ENCODE peak calls at places on chromosome 6, in nine cellular contexts. One of them, this sample, is unnamed.

GRCh38 chr6:21469213-21469612 is 124.3 kb upstream of the SOX4 start:
- DNase-seq in psoas muscle: no peak
- DNase-seq in activated CD4-positive, alpha-beta T cell treated with anti-CD3 and anti-CD28 coated beads, Interleukin-2, amount 50 U/mL, for 4 hours: no peak
- DNase-seq in HCT116: no peak
- DNase-seq in stimulated activated CD4-positive, alpha-beta T cell treated with anti-CD3 and anti-CD28 coated beads, Interleukin-15, amount 100 ng/mL, for 24 hours: no peak
- DNase-seq in RPMI8226: no peak
- DNase-seq in OCI-LY7: no peak
- DNase-seq in NCI-H1436 treated with DMSO at 0.1 percent for 48 hours: no peak
- DNase-seq in D341Med: no peak
- DNase-seq in this sample: no peak

GRCh38 chr6:79894939-79895338 is 52.4 kb downstream of the ELOVL4 start:
- DNase-seq in NCI-H1436 treated with DMSO at 0.1 percent for 48 hours: no peak
- DNase-seq in RPMI8226: no peak
- DNase-seq in psoas muscle: no peak
- DNase-seq in OCI-LY7: no peak
- DNase-seq in activated CD4-positive, alpha-beta T cell treated with anti-CD3 and anti-CD28 coated beads, Interleukin-2, amount 50 U/mL, for 4 hours: no peak
- DNase-seq in D341Med: no peak
- DNase-seq in HCT116: no peak
- DNase-seq in stimulated activated CD4-positive, alpha-beta T cell treated with anti-CD3 and anti-CD28 coated beads, Interleukin-15, amount 100 ng/mL, for 24 hours: no peak
- DNase-seq in this sample: no peak

GRCh38 chr6:63537959-63538300 is 34.4 kb upstream of the LOC128125822 start:
- DNase-seq in NCI-H1436 treated with DMSO at 0.1 percent for 48 hours: no peak
- DNase-seq in OCI-LY7: no peak
- DNase-seq in psoas muscle: no peak
- DNase-seq in RPMI8226: no peak
- DNase-seq in stimulated activated CD4-positive, alpha-beta T cell treated with anti-CD3 and anti-CD28 coated beads, Interleukin-15, amount 100 ng/mL, for 24 hours: no peak
- DNase-seq in HCT116: no peak
- DNase-seq in activated CD4-positive, alpha-beta T cell treated with anti-CD3 and anti-CD28 coated beads, Interleukin-2, amount 50 U/mL, for 4 hours: no peak
- DNase-seq in D341Med: no peak
- DNase-seq in this sample: no peak

GRCh38 chr6:158028421-158028820 is 46.8 kb downstream of the SYNJ2 start:
- DNase-seq in stimulated activated CD4-positive, alpha-beta T cell treated with anti-CD3 and anti-CD28 coated beads, Interleukin-15, amount 100 ng/mL, for 24 hours: no peak
- DNase-seq in NCI-H1436 treated with DMSO at 0.1 percent for 48 hours: no peak
- DNase-seq in HCT116: no peak
- DNase-seq in psoas muscle: no peak
- DNase-seq in activated CD4-positive, alpha-beta T cell treated with anti-CD3 and anti-CD28 coated beads, Interleukin-2, amount 50 U/mL, for 4 hours: no peak
- DNase-seq in RPMI8226: no peak
- DNase-seq in OCI-LY7: no peak
- DNase-seq in D341Med: no peak
- DNase-seq in this sample: no peak

GRCh38 chr6:126548301-126548700 is 208.4 kb downstream of the CENPW start:
- DNase-seq in HCT116: no peak
- DNase-seq in OCI-LY7: no peak
- DNase-seq in NCI-H1436 treated with DMSO at 0.1 percent for 48 hours: no peak
- DNase-seq in D341Med: no peak
- DNase-seq in stimulated activated CD4-positive, alpha-beta T cell treated with anti-CD3 and anti-CD28 coated beads, Interleukin-15, amount 100 ng/mL, for 24 hours: no peak
- DNase-seq in activated CD4-positive, alpha-beta T cell treated with anti-CD3 and anti-CD28 coated beads, Interleukin-2, amount 50 U/mL, for 4 hours: no peak
- DNase-seq in RPMI8226: no peak
- DNase-seq in psoas muscle: no peak
- DNase-seq in this sample: no peak

GRCh38 chr6:56091159-56091869 is 156.1 kb downstream of the COL21A1 start:
- DNase-seq in OCI-LY7: no peak
- DNase-seq in stimulated activated CD4-positive, alpha-beta T cell treated with anti-CD3 and anti-CD28 coated beads, Interleukin-15, amount 100 ng/mL, for 24 hours: no peak
- DNase-seq in HCT116: peak; percentile 26
- DNase-seq in NCI-H1436 treated with DMSO at 0.1 percent for 48 hours: no peak
- DNase-seq in D341Med: no peak
- DNase-seq in activated CD4-positive, alpha-beta T cell treated with anti-CD3 and anti-CD28 coated beads, Interleukin-2, amount 50 U/mL, for 4 hours: no peak
- DNase-seq in psoas muscle: no peak
- DNase-seq in RPMI8226: no peak
- DNase-seq in this sample: peak; percentile 3

GRCh38 chr6:169251371-169251802 is 2.3 kb downstream of the THBS2 start:
- DNase-seq in stimulated activated CD4-positive, alpha-beta T cell treated with anti-CD3 and anti-CD28 coated beads, Interleukin-15, amount 100 ng/mL, for 24 hours: no peak
- DNase-seq in activated CD4-positive, alpha-beta T cell treated with anti-CD3 and anti-CD28 coated beads, Interleukin-2, amount 50 U/mL, for 4 hours: no peak
- DNase-seq in NCI-H1436 treated with DMSO at 0.1 percent for 48 hours: no peak
- DNase-seq in D341Med: no peak
- DNase-seq in OCI-LY7: no peak
- DNase-seq in RPMI8226: no peak
- DNase-seq in HCT116: no peak
- DNase-seq in psoas muscle: no peak
- DNase-seq in this sample: no peak

GRCh38 chr6:308307-308706 is 16.0 kb downstream of the DUSP22 start:
- DNase-seq in stimulated activated CD4-positive, alpha-beta T cell treated with anti-CD3 and anti-CD28 coated beads, Interleukin-15, amount 100 ng/mL, for 24 hours: no peak
- DNase-seq in OCI-LY7: no peak
- DNase-seq in RPMI8226: no peak
- DNase-seq in D341Med: no peak
- DNase-seq in psoas muscle: no peak
- DNase-seq in HCT116: no peak
- DNase-seq in activated CD4-positive, alpha-beta T cell treated with anti-CD3 and anti-CD28 coated beads, Interleukin-2, amount 50 U/mL, for 4 hours: no peak
- DNase-seq in NCI-H1436 treated with DMSO at 0.1 percent for 48 hours: no peak
- DNase-seq in this sample: no peak

GRCh38 chr6:3283641-3284435 is 25.1 kb downstream of the PSMG4 start:
- DNase-seq in OCI-LY7: no peak
- DNase-seq in NCI-H1436 treated with DMSO at 0.1 percent for 48 hours: no peak
- DNase-seq in activated CD4-positive, alpha-beta T cell treated with anti-CD3 and anti-CD28 coated beads, Interleukin-2, amount 50 U/mL, for 4 hours: no peak
- DNase-seq in stimulated activated CD4-positive, alpha-beta T cell treated with anti-CD3 and anti-CD28 coated beads, Interleukin-15, amount 100 ng/mL, for 24 hours: no peak
- DNase-seq in RPMI8226: no peak
- DNase-seq in D341Med: no peak
- DNase-seq in HCT116: no peak
- DNase-seq in psoas muscle: no peak
- DNase-seq in this sample: no peak

GRCh38 chr6:169340395-169340794 is 86.7 kb upstream of the THBS2 start:
- DNase-seq in psoas muscle: no peak
- DNase-seq in NCI-H1436 treated with DMSO at 0.1 percent for 48 hours: no peak
- DNase-seq in activated CD4-positive, alpha-beta T cell treated with anti-CD3 and anti-CD28 coated beads, Interleukin-2, amount 50 U/mL, for 4 hours: no peak
- DNase-seq in RPMI8226: no peak
- DNase-seq in stimulated activated CD4-positive, alpha-beta T cell treated with anti-CD3 and anti-CD28 coated beads, Interleukin-15, amount 100 ng/mL, for 24 hours: no peak
- DNase-seq in D341Med: no peak
- DNase-seq in OCI-LY7: no peak
- DNase-seq in HCT116: peak; percentile 18
- DNase-seq in this sample: peak; percentile 77

GRCh38 chr6:163985710-163986109 is 571.2 kb downstream of the QKI start:
- DNase-seq in RPMI8226: no peak
- DNase-seq in stimulated activated CD4-positive, alpha-beta T cell treated with anti-CD3 and anti-CD28 coated beads, Interleukin-15, amount 100 ng/mL, for 24 hours: no peak
- DNase-seq in activated CD4-positive, alpha-beta T cell treated with anti-CD3 and anti-CD28 coated beads, Interleukin-2, amount 50 U/mL, for 4 hours: no peak
- DNase-seq in psoas muscle: no peak
- DNase-seq in OCI-LY7: no peak
- DNase-seq in NCI-H1436 treated with DMSO at 0.1 percent for 48 hours: no peak
- DNase-seq in HCT116: no peak
- DNase-seq in D341Med: no peak
- DNase-seq in this sample: no peak

GRCh38 chr6:121993362-121993761 is 406.1 kb upstream of the HSF2 start:
- DNase-seq in psoas muscle: no peak
- DNase-seq in OCI-LY7: no peak
- DNase-seq in NCI-H1436 treated with DMSO at 0.1 percent for 48 hours: no peak
- DNase-seq in D341Med: no peak
- DNase-seq in stimulated activated CD4-positive, alpha-beta T cell treated with anti-CD3 and anti-CD28 coated beads, Interleukin-15, amount 100 ng/mL, for 24 hours: no peak
- DNase-seq in HCT116: no peak
- DNase-seq in activated CD4-positive, alpha-beta T cell treated with anti-CD3 and anti-CD28 coated beads, Interleukin-2, amount 50 U/mL, for 4 hours: no peak
- DNase-seq in RPMI8226: no peak
- DNase-seq in this sample: no peak

GRCh38 chr6:138109042-138109997 is 2.1 kb upstream of the PERP start:
- DNase-seq in NCI-H1436 treated with DMSO at 0.1 percent for 48 hours: peak; percentile 44
- DNase-seq in HCT116: peak; percentile 78
- DNase-seq in activated CD4-positive, alpha-beta T cell treated with anti-CD3 and anti-CD28 coated beads, Interleukin-2, amount 50 U/mL, for 4 hours: peak; percentile 83
- DNase-seq in stimulated activated CD4-positive, alpha-beta T cell treated with anti-CD3 and anti-CD28 coated beads, Interleukin-15, amount 100 ng/mL, for 24 hours: peak; percentile 86
- DNase-seq in psoas muscle: peak; percentile 57
- DNase-seq in OCI-LY7: peak; percentile 62
- DNase-seq in D341Med: peak; percentile 52
- DNase-seq in RPMI8226: peak; percentile 58
- DNase-seq in this sample: no peak

GRCh38 chr6:40792183-40792582 is 205.0 kb upstream of the LRFN2 start:
- DNase-seq in HCT116: no peak
- DNase-seq in OCI-LY7: no peak
- DNase-seq in activated CD4-positive, alpha-beta T cell treated with anti-CD3 and anti-CD28 coated beads, Interleukin-2, amount 50 U/mL, for 4 hours: no peak
- DNase-seq in RPMI8226: no peak
- DNase-seq in NCI-H1436 treated with DMSO at 0.1 percent for 48 hours: no peak
- DNase-seq in D341Med: no peak
- DNase-seq in stimulated activated CD4-positive, alpha-beta T cell treated with anti-CD3 and anti-CD28 coated beads, Interleukin-15, amount 100 ng/mL, for 24 hours: no peak
- DNase-seq in psoas muscle: no peak
- DNase-seq in this sample: no peak

GRCh38 chr6:299050-299980 is 7.0 kb downstream of the DUSP22 start:
- DNase-seq in RPMI8226: peak; percentile 75
- DNase-seq in HCT116: no peak
- DNase-seq in activated CD4-positive, alpha-beta T cell treated with anti-CD3 and anti-CD28 coated beads, Interleukin-2, amount 50 U/mL, for 4 hours: no peak
- DNase-seq in D341Med: no peak
- DNase-seq in NCI-H1436 treated with DMSO at 0.1 percent for 48 hours: no peak
- DNase-seq in stimulated activated CD4-positive, alpha-beta T cell treated with anti-CD3 and anti-CD28 coated beads, Interleukin-15, amount 100 ng/mL, for 24 hours: no peak
- DNase-seq in psoas muscle: no peak
- DNase-seq in OCI-LY7: no peak
- DNase-seq in this sample: no peak

GRCh38 chr6:704037-704436 is 11.1 kb upstream of the EXOC2 start:
- DNase-seq in NCI-H1436 treated with DMSO at 0.1 percent for 48 hours: no peak
- DNase-seq in psoas muscle: no peak
- DNase-seq in stimulated activated CD4-positive, alpha-beta T cell treated with anti-CD3 and anti-CD28 coated beads, Interleukin-15, amount 100 ng/mL, for 24 hours: no peak
- DNase-seq in OCI-LY7: no peak
- DNase-seq in RPMI8226: no peak
- DNase-seq in HCT116: no peak
- DNase-seq in D341Med: no peak
- DNase-seq in activated CD4-positive, alpha-beta T cell treated with anti-CD3 and anti-CD28 coated beads, Interleukin-2, amount 50 U/mL, for 4 hours: no peak
- DNase-seq in this sample: no peak

GRCh38 chr6:35717449-35718353 is 19.1 kb upstream of the ARMC12 start:
- DNase-seq in OCI-LY7: peak; percentile 36
- DNase-seq in psoas muscle: no peak
- DNase-seq in HCT116: no peak
- DNase-seq in D341Med: no peak
- DNase-seq in RPMI8226: no peak
- DNase-seq in stimulated activated CD4-positive, alpha-beta T cell treated with anti-CD3 and anti-CD28 coated beads, Interleukin-15, amount 100 ng/mL, for 24 hours: peak; percentile 27
- DNase-seq in NCI-H1436 treated with DMSO at 0.1 percent for 48 hours: no peak
- DNase-seq in activated CD4-positive, alpha-beta T cell treated with anti-CD3 and anti-CD28 coated beads, Interleukin-2, amount 50 U/mL, for 4 hours: no peak
- DNase-seq in this sample: no peak

GRCh38 chr6:34866509-34866908 is 21.3 kb downstream of the TAF11 start:
- DNase-seq in HCT116: no peak
- DNase-seq in stimulated activated CD4-positive, alpha-beta T cell treated with anti-CD3 and anti-CD28 coated beads, Interleukin-15, amount 100 ng/mL, for 24 hours: no peak
- DNase-seq in psoas muscle: no peak
- DNase-seq in RPMI8226: no peak
- DNase-seq in D341Med: no peak
- DNase-seq in NCI-H1436 treated with DMSO at 0.1 percent for 48 hours: no peak
- DNase-seq in OCI-LY7: no peak
- DNase-seq in activated CD4-positive, alpha-beta T cell treated with anti-CD3 and anti-CD28 coated beads, Interleukin-2, amount 50 U/mL, for 4 hours: no peak
- DNase-seq in this sample: no peak